ENCODE peak calls at places on chromosome 3, in four cellular contexts. O, F, A and X are unnamed samples.

GRCh38 chr3:60758169-60758568 is 493.1 kb downstream of the FHIT start:
- DNase-seq in A (no peak), F (no peak), O (no peak), X (no peak)

GRCh38 chr3:111998661-111999641 is at the start of gene TAGLN3:
- DNase-seq in A (peak), F (peak), O (peak), X (no peak)

GRCh38 chr3:171187706-171188290 is 161.3 kb upstream of the SLC2A2 start:
- DNase-seq in O (peak), F (no peak), A (no peak), X (peak)

GRCh38 chr3:123719785-123720531 is 135.1 kb upstream of the HACD2 start:
- DNase-seq in A (no peak), O (no peak), F (no peak), X (no peak)

GRCh38 chr3:100891033-100891432 is 102.2 kb downstream of the ABI3BP start:
- DNase-seq in A (no peak), F (no peak), O (peak), X (peak)

GRCh38 chr3:42035007-42035406 is 56.1 kb upstream of the TRAK1 start:
- DNase-seq in F (no peak), O (no peak), A (no peak), X (no peak)

GRCh38 chr3:193729601-193730000 is 136.6 kb downstream of the OPA1 start:
- DNase-seq in F (no peak), A (no peak), O (no peak), X (no peak)

GRCh38 chr3:138768126-138768525 is 66.6 kb downstream of the PIK3CB start:
- DNase-seq in A (peak), O (peak), F (peak), X (no peak)

GRCh38 chr3:9899289-9899791 is 3.3 kb upstream of the IL17RE start:
- DNase-seq in A (no peak), O (no peak), F (no peak), X (no peak)

GRCh38 chr3:35931867-35932266 is 292.5 kb downstream of the ARPP21 start:
- DNase-seq in F (no peak), O (no peak), A (no peak), X (no peak)

GRCh38 chr3:42739401-42740158 is 33.5 kb downstream of the CCDC13 start:
- DNase-seq in O (no peak), F (peak), A (peak), X (no peak)

GRCh38 chr3:20066848-20067617 is 26.8 kb downstream of the KAT2B start:
- DNase-seq in O (no peak), A (no peak), F (no peak), X (no peak)

GRCh38 chr3:42733501-42734262 is 31.1 kb upstream of the HHATL start:
- DNase-seq in O (no peak), F (peak), A (peak), X (no peak)

GRCh38 chr3:187013080-187013838 is 82.9 kb downstream of the ST6GAL1 start:
- DNase-seq in A (peak), F (no peak), O (no peak), X (peak)

GRCh38 chr3:197454014-197454413 is 101.8 kb downstream of the BDH1 start:
- DNase-seq in A (no peak), O (peak), F (no peak), X (no peak)

GRCh38 chr3:150409125-150409526 is 1.0 kb downstream of the TSC22D2 start:
- DNase-seq in O (no peak), A (no peak), F (no peak), X (no peak)

GRCh38 chr3:108097326-108098035 is 6.7 kb upstream of the CD47 start:
- DNase-seq in O (no peak), A (no peak), F (no peak), X (no peak)

GRCh38 chr3:188283347-188283746 is 129.4 kb downstream of the LPP start:
- DNase-seq in F (no peak), O (no peak), A (no peak), X (peak)

GRCh38 chr3:108292905-108293328 is 3.4 kb upstream of the HHLA2 start:
- DNase-seq in A (no peak), F (no peak), O (no peak), X (no peak)

GRCh38 chr3:106130384-106131084 is 261.7 kb upstream of the CBLB start:
- DNase-seq in F (no peak), A (no peak), O (peak), X (peak)

GRCh38 chr3:158111861-158112260 is 2.0 kb downstream of the RSRC1 start:
- DNase-seq in A (no peak), O (no peak), F (no peak), X (no peak)

GRCh38 chr3:75048650-75049049 is 434.2 kb upstream of the CNTN3 start:
- DNase-seq in F (peak), O (no peak), A (no peak), X (peak)

GRCh38 chr3:31962801-31963205 is 18.3 kb downstream of the OSBPL10 start:
- DNase-seq in A (peak), F (no peak), O (no peak), X (peak)

GRCh38 chr3:187544326-187544725 is 125.9 kb downstream of the SST start:
- DNase-seq in F (no peak), A (no peak), O (no peak), X (no peak)

GRCh38 chr3:50088725-50089602 is at the start of gene RBM5:
- DNase-seq in F (peak), A (peak), O (peak), X (peak)
- H3K23ac ChIP-seq in F (no peak), A (no peak), O (peak), X (peak)

GRCh38 chr3:45617430-45618080 is 23.0 kb downstream of the LIMD1 start:
- DNase-seq in O (no peak), F (no peak), A (no peak), X (no peak)
- H3K56ac ChIP-seq in O (no peak), F (no peak), A (no peak), X (no peak)

DNA sequence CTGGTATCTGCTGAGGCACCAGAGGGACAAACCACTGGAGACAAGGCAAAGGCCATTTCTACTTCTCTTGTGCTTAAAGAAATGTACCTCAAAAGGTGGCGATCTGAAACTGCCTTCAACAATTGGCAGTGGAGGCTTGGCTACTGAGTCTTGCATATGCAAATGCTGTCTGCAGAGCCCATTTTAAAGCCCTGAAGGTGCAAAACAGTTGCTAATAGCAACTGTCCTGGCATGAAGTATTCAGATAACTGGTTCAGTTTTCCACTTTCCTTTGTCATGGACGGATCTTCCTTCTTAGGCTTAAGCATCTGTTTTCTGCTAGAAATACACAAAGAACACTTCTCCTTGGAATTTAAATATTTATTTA is 71.4 kb upstream of the PSMD6 start:
- DNase-seq in A (no peak), O (peak), F (peak), X (no peak)
- H3K23ac ChIP-seq in A (no peak), O (no peak), F (no peak), X (no peak)

DNA sequence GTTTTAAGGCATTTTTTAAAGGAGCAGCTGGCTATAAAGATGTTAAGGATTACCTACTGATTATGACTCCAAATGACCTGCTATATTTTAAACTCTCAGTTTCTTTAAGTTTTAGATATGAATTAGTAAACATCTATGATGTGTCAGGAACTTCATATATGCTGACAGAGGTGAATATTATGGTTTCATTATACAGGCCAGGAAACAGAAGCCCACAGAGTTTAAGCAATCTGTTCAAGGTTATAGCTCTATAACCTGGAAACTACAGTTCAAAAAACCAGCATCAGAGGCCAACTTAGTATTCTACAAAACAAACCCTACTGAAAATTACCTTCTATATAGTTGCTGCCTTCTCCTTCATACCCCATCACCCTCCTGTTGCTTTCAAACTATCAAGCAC is 17.4 kb downstream of the PLSCR4 start:
- DNase-seq in O (no peak), F (no peak), A (no peak), X (no peak)
- H3K56ac ChIP-seq in O (no peak), F (no peak), A (no peak), X (no peak)

DNA sequence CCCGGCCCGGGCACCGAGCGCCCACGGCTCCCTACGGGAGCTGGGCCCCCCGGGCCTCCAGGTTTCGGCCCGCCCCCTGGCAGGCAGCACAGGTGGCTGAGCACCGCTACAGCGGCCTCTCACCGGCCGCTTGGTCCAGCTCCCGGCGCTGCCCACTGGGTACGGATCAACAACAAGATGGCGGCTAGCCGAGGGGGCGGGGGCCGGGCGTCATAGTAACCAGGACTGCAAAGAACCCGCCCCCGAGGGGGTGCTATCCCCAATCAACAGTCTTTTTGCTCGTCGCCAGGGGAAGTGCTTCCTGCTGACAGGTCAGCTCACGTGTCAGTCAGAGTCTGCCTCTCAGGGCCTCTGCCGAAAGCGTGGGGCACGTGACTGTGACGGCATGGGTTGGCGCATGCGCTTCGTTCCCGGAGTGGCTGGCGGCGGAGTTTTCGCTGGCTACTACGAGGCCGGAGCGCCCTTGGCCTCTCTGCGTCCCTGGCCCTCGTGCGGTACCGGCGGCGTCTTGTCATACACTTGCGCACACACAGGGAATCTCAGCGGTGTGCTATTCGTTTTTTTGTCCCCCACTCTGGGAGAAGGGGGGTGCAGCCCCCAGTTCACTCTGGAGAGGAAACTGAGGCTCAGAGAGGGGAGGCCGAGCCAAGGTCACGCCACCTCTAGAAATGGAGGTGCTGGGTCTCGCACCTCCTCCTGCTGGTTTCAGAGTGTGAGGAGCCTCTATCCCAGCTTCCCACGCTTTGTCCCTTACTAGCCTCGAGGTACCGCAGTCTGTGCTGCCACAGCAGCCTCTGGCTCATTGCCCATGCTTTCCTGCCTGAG is at the start of gene IP6K1:
- DNase-seq in F (peak), O (peak), A (peak), X (peak)
- H3K23ac ChIP-seq in F (no peak), O (no peak), A (no peak), X (peak)

DNA sequence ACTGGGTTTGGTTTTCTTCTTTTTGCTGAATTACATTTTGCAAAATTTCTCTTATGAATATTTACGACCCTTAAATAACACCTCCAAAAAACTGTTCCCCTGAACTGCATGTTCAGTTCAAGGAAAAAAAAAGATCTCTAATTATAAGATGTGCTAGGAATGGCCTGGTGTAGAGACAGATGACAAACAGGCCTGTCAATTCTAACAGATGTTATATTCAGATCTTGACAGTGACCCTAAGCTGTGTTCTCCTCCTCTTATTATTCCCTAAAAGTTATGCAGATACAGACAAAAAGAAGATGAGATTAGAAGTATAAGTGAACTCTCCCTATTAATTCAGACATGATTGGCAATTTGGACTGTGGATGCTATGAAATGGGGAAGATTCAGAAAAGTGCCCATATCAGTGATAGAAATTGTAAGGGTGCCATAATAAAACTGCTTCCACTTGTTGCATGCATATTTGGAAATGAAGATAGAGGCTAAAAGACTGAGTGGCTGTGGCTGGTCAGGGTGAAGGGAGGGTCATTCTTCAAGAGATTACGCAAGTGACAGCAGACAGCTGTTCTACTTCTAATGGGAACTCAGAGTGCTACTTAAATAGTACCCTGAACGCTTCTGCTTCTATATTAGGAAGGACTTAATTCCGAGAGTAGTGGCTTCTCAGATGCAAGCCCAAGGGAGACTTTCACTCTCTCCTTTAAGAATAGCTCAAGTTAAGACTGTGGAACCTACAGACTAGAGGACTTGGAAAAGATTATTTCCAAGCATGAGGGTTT is 75.5 kb downstream of the ADAMTS9 start:
- DNase-seq in A (no peak), F (no peak), O (peak), X (peak)
- H3K56ac ChIP-seq in A (no peak), F (no peak), O (no peak), X (no peak)

GRCh38 chr3:13397316-13397715 is 22.8 kb downstream of the NUP210 start:
- DNase-seq in F (no peak), A (no peak), O (no peak), X (no peak)

GRCh38 chr3:13401149-13401548 is 19.0 kb downstream of the NUP210 start:
- DNase-seq in F (no peak), O (no peak), A (no peak), X (no peak)

GRCh38 chr3:13403213-13403817 is 16.8 kb downstream of the NUP210 start:
- DNase-seq in F (no peak), O (no peak), A (no peak), X (no peak)

GRCh38 chr3:13399603-13400002 is 20.5 kb downstream of the NUP210 start:
- DNase-seq in F (no peak), A (no peak), O (no peak), X (no peak)

DNA sequence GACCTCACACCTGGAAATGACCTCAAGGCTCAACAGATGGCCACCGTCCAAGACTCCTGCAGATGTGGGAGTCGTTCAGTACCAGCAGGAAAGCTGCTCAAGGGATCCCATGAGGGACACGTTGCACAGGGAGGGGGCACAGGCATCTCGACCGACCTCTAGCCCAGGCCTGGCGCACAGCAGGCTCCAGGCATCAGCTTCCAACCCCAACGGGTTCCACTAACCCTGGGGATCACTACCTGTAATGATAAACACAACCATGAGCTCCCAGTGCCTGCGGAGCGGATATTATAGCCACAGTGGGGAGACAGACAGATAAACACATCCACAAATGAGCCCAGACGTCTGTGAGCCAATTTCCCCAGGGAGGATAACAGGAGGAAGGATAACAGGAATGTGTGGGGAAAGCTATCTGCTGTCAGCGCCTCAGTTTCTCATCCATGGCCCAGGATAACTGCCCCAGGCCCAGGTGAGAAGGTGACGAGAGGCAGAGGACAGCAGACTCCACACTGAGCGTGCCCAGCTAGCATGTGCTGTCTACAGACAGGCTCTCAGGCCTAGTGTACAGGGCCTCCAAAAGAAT is 19.9 kb downstream of the NUP210 start:
- DNase-seq in A (no peak), F (no peak), O (no peak), X (no peak)
- H3K23ac ChIP-seq in A (no peak), F (no peak), O (no peak), X (no peak)